ENCODE peak calls at places on chromosomes 4 and X, in nine cellular contexts. One of them, this sample, is unnamed.
A peak's percentile ranks its signal among the peaks of the same experiment; 100 is the strongest.

GRCh38 chr4:98577956-98578355 is 80.5 kb downstream of the TSPAN5 start:
- DNase-seq in RPMI7951: peak; percentile 12
- DNase-seq in stimulated activated naive CD8-positive, alpha-beta T cell treated with anti-CD3 and anti-CD28 coated beads, Interleukin-15, amount 100 ng/mL, for 72 hours: no peak
- DNase-seq in aorta: no peak
- DNase-seq in GM10248: no peak
- DNase-seq in neuronal stem cell: no peak
- DNase-seq in AG20443: no peak
- DNase-seq in right cardiac atrium: no peak
- DNase-seq in stimulated activated CD4-positive, alpha-beta T cell treated with anti-CD3 and anti-CD28 coated beads, Interleukin-4, amount 100 ng/mL, for 1 hour: no peak
- DNase-seq in this sample: no peak

GRCh38 chrX:46130246-46130645 is 415.0 kb downstream of the ZNF674 start:
- DNase-seq in RPMI7951: no peak
- DNase-seq in stimulated activated naive CD8-positive, alpha-beta T cell treated with anti-CD3 and anti-CD28 coated beads, Interleukin-15, amount 100 ng/mL, for 72 hours: no peak
- DNase-seq in aorta: no peak
- DNase-seq in GM10248: no peak
- DNase-seq in neuronal stem cell: peak; percentile 40
- DNase-seq in AG20443: no peak
- DNase-seq in right cardiac atrium: no peak
- DNase-seq in stimulated activated CD4-positive, alpha-beta T cell treated with anti-CD3 and anti-CD28 coated beads, Interleukin-4, amount 100 ng/mL, for 1 hour: no peak
- DNase-seq in this sample: no peak

GRCh38 chr4:158624889-158625478 is 46.7 kb downstream of the C4orf46 start:
- DNase-seq in RPMI7951: peak; percentile 45
- DNase-seq in stimulated activated naive CD8-positive, alpha-beta T cell treated with anti-CD3 and anti-CD28 coated beads, Interleukin-15, amount 100 ng/mL, for 72 hours: no peak
- DNase-seq in aorta: no peak
- DNase-seq in GM10248: peak; percentile 24
- DNase-seq in neuronal stem cell: peak; percentile 29
- DNase-seq in AG20443: peak; percentile 34
- DNase-seq in right cardiac atrium: no peak
- DNase-seq in stimulated activated CD4-positive, alpha-beta T cell treated with anti-CD3 and anti-CD28 coated beads, Interleukin-4, amount 100 ng/mL, for 1 hour: no peak
- DNase-seq in this sample: no peak

GRCh38 chr4:140250989-140251552 is 97.1 kb upstream of the MAML3 start:
- DNase-seq in RPMI7951: no peak
- DNase-seq in stimulated activated naive CD8-positive, alpha-beta T cell treated with anti-CD3 and anti-CD28 coated beads, Interleukin-15, amount 100 ng/mL, for 72 hours: peak; percentile 71
- DNase-seq in aorta: no peak
- DNase-seq in GM10248: no peak
- DNase-seq in neuronal stem cell: no peak
- DNase-seq in AG20443: no peak
- DNase-seq in right cardiac atrium: no peak
- DNase-seq in stimulated activated CD4-positive, alpha-beta T cell treated with anti-CD3 and anti-CD28 coated beads, Interleukin-4, amount 100 ng/mL, for 1 hour: no peak
- DNase-seq in this sample: no peak

GRCh38 chr4:33882246-33882990 is 2361.9 kb downstream of the ARAP2 start:
- DNase-seq in RPMI7951: peak; percentile 33
- DNase-seq in stimulated activated naive CD8-positive, alpha-beta T cell treated with anti-CD3 and anti-CD28 coated beads, Interleukin-15, amount 100 ng/mL, for 72 hours: no peak
- DNase-seq in aorta: no peak
- DNase-seq in GM10248: no peak
- DNase-seq in neuronal stem cell: no peak
- DNase-seq in AG20443: peak; percentile 7
- DNase-seq in right cardiac atrium: no peak
- DNase-seq in stimulated activated CD4-positive, alpha-beta T cell treated with anti-CD3 and anti-CD28 coated beads, Interleukin-4, amount 100 ng/mL, for 1 hour: no peak
- DNase-seq in this sample: no peak

GRCh38 chr4:94435874-94436273 is 15.9 kb upstream of the PDLIM5 start:
- DNase-seq in RPMI7951: no peak
- DNase-seq in stimulated activated naive CD8-positive, alpha-beta T cell treated with anti-CD3 and anti-CD28 coated beads, Interleukin-15, amount 100 ng/mL, for 72 hours: no peak
- DNase-seq in aorta: no peak
- DNase-seq in GM10248: no peak
- DNase-seq in neuronal stem cell: no peak
- DNase-seq in AG20443: no peak
- DNase-seq in right cardiac atrium: no peak
- DNase-seq in stimulated activated CD4-positive, alpha-beta T cell treated with anti-CD3 and anti-CD28 coated beads, Interleukin-4, amount 100 ng/mL, for 1 hour: no peak
- DNase-seq in this sample: no peak

GRCh38 chr4:15513545-15513944 is 43.9 kb downstream of the CC2D2A start:
- DNase-seq in RPMI7951: no peak
- DNase-seq in stimulated activated naive CD8-positive, alpha-beta T cell treated with anti-CD3 and anti-CD28 coated beads, Interleukin-15, amount 100 ng/mL, for 72 hours: no peak
- DNase-seq in aorta: no peak
- DNase-seq in GM10248: no peak
- DNase-seq in neuronal stem cell: no peak
- DNase-seq in AG20443: no peak
- DNase-seq in right cardiac atrium: no peak
- DNase-seq in stimulated activated CD4-positive, alpha-beta T cell treated with anti-CD3 and anti-CD28 coated beads, Interleukin-4, amount 100 ng/mL, for 1 hour: no peak
- DNase-seq in this sample: no peak

GRCh38 chrX:18956322-18957032 is 27.4 kb downstream of the PHKA2 start:
- DNase-seq in RPMI7951: no peak
- DNase-seq in stimulated activated naive CD8-positive, alpha-beta T cell treated with anti-CD3 and anti-CD28 coated beads, Interleukin-15, amount 100 ng/mL, for 72 hours: no peak
- DNase-seq in aorta: no peak
- DNase-seq in GM10248: no peak
- DNase-seq in neuronal stem cell: no peak
- DNase-seq in AG20443: no peak
- DNase-seq in right cardiac atrium: no peak
- DNase-seq in stimulated activated CD4-positive, alpha-beta T cell treated with anti-CD3 and anti-CD28 coated beads, Interleukin-4, amount 100 ng/mL, for 1 hour: no peak
- DNase-seq in this sample: no peak

GRCh38 chr4:59553739-59554126 is 1646.4 kb upstream of the ADGRL3 start:
- DNase-seq in RPMI7951: peak; percentile 1
- DNase-seq in stimulated activated naive CD8-positive, alpha-beta T cell treated with anti-CD3 and anti-CD28 coated beads, Interleukin-15, amount 100 ng/mL, for 72 hours: no peak
- DNase-seq in aorta: no peak
- DNase-seq in GM10248: no peak
- DNase-seq in neuronal stem cell: no peak
- DNase-seq in AG20443: peak; percentile 9
- DNase-seq in right cardiac atrium: no peak
- DNase-seq in stimulated activated CD4-positive, alpha-beta T cell treated with anti-CD3 and anti-CD28 coated beads, Interleukin-4, amount 100 ng/mL, for 1 hour: no peak
- DNase-seq in this sample: no peak

GRCh38 chrX:54597728-54598127 is 67.7 kb downstream of the GNL3L start:
- DNase-seq in RPMI7951: no peak
- DNase-seq in stimulated activated naive CD8-positive, alpha-beta T cell treated with anti-CD3 and anti-CD28 coated beads, Interleukin-15, amount 100 ng/mL, for 72 hours: no peak
- DNase-seq in aorta: no peak
- DNase-seq in GM10248: no peak
- DNase-seq in neuronal stem cell: no peak
- DNase-seq in AG20443: no peak
- DNase-seq in right cardiac atrium: no peak
- DNase-seq in stimulated activated CD4-positive, alpha-beta T cell treated with anti-CD3 and anti-CD28 coated beads, Interleukin-4, amount 100 ng/mL, for 1 hour: no peak
- DNase-seq in this sample: no peak

GRCh38 chr4:56843421-56843899 is 22.0 kb upstream of the SPINK2 start:
- DNase-seq in RPMI7951: no peak
- DNase-seq in stimulated activated naive CD8-positive, alpha-beta T cell treated with anti-CD3 and anti-CD28 coated beads, Interleukin-15, amount 100 ng/mL, for 72 hours: no peak
- DNase-seq in aorta: no peak
- DNase-seq in GM10248: no peak
- DNase-seq in neuronal stem cell: no peak
- DNase-seq in AG20443: no peak
- DNase-seq in right cardiac atrium: no peak
- DNase-seq in stimulated activated CD4-positive, alpha-beta T cell treated with anti-CD3 and anti-CD28 coated beads, Interleukin-4, amount 100 ng/mL, for 1 hour: no peak
- DNase-seq in this sample: no peak

GRCh38 chrX:129925305-129926092 is 19.5 kb downstream of the UTP14A start:
- DNase-seq in RPMI7951: peak; percentile 54
- DNase-seq in stimulated activated naive CD8-positive, alpha-beta T cell treated with anti-CD3 and anti-CD28 coated beads, Interleukin-15, amount 100 ng/mL, for 72 hours: peak; percentile 68
- DNase-seq in aorta: peak; percentile 80
- DNase-seq in GM10248: peak; percentile 57
- DNase-seq in neuronal stem cell: peak; percentile 48
- DNase-seq in AG20443: peak; percentile 65
- DNase-seq in right cardiac atrium: peak; percentile 80
- DNase-seq in stimulated activated CD4-positive, alpha-beta T cell treated with anti-CD3 and anti-CD28 coated beads, Interleukin-4, amount 100 ng/mL, for 1 hour: peak; percentile 49
- DNase-seq in this sample: peak; percentile 53

GRCh38 chrX:131677655-131678628 is 134.1 kb downstream of the OR13H1 start:
- DNase-seq in RPMI7951: peak; percentile 6
- DNase-seq in stimulated activated naive CD8-positive, alpha-beta T cell treated with anti-CD3 and anti-CD28 coated beads, Interleukin-15, amount 100 ng/mL, for 72 hours: peak; percentile 31
- DNase-seq in aorta: no peak
- DNase-seq in GM10248: peak; percentile 73
- DNase-seq in neuronal stem cell: peak; percentile 18
- DNase-seq in AG20443: peak; percentile 71
- DNase-seq in right cardiac atrium: peak; percentile 67
- DNase-seq in stimulated activated CD4-positive, alpha-beta T cell treated with anti-CD3 and anti-CD28 coated beads, Interleukin-4, amount 100 ng/mL, for 1 hour: peak; percentile 35
- DNase-seq in this sample: no peak

GRCh38 chr4:83308672-83309071 is 24.1 kb upstream of the COQ2 start:
- DNase-seq in RPMI7951: no peak
- DNase-seq in stimulated activated naive CD8-positive, alpha-beta T cell treated with anti-CD3 and anti-CD28 coated beads, Interleukin-15, amount 100 ng/mL, for 72 hours: no peak
- DNase-seq in aorta: no peak
- DNase-seq in GM10248: no peak
- DNase-seq in neuronal stem cell: no peak
- DNase-seq in AG20443: no peak
- DNase-seq in right cardiac atrium: no peak
- DNase-seq in stimulated activated CD4-positive, alpha-beta T cell treated with anti-CD3 and anti-CD28 coated beads, Interleukin-4, amount 100 ng/mL, for 1 hour: no peak
- DNase-seq in this sample: no peak

GRCh38 chrX:11591712-11592351 is 73.9 kb downstream of the ARHGAP6 start:
- DNase-seq in RPMI7951: no peak
- DNase-seq in stimulated activated naive CD8-positive, alpha-beta T cell treated with anti-CD3 and anti-CD28 coated beads, Interleukin-15, amount 100 ng/mL, for 72 hours: no peak
- DNase-seq in aorta: no peak
- DNase-seq in GM10248: no peak
- DNase-seq in neuronal stem cell: no peak
- DNase-seq in AG20443: no peak
- DNase-seq in right cardiac atrium: no peak
- DNase-seq in stimulated activated CD4-positive, alpha-beta T cell treated with anti-CD3 and anti-CD28 coated beads, Interleukin-4, amount 100 ng/mL, for 1 hour: no peak
- DNase-seq in this sample: no peak

GRCh38 chrX:65932173-65933084 is 107.5 kb downstream of the VSIG4 start:
- DNase-seq in RPMI7951: no peak
- DNase-seq in stimulated activated naive CD8-positive, alpha-beta T cell treated with anti-CD3 and anti-CD28 coated beads, Interleukin-15, amount 100 ng/mL, for 72 hours: peak; percentile 47
- DNase-seq in aorta: no peak
- DNase-seq in GM10248: no peak
- DNase-seq in neuronal stem cell: no peak
- DNase-seq in AG20443: no peak
- DNase-seq in right cardiac atrium: no peak
- DNase-seq in stimulated activated CD4-positive, alpha-beta T cell treated with anti-CD3 and anti-CD28 coated beads, Interleukin-4, amount 100 ng/mL, for 1 hour: no peak
- DNase-seq in this sample: no peak

GRCh38 chr4:105944535-105944934 is 49.3 kb downstream of the NPNT start:
- DNase-seq in RPMI7951: peak; percentile 15
- DNase-seq in stimulated activated naive CD8-positive, alpha-beta T cell treated with anti-CD3 and anti-CD28 coated beads, Interleukin-15, amount 100 ng/mL, for 72 hours: no peak
- DNase-seq in aorta: no peak
- DNase-seq in GM10248: no peak
- DNase-seq in neuronal stem cell: no peak
- DNase-seq in AG20443: peak; percentile 71
- DNase-seq in right cardiac atrium: no peak
- DNase-seq in stimulated activated CD4-positive, alpha-beta T cell treated with anti-CD3 and anti-CD28 coated beads, Interleukin-4, amount 100 ng/mL, for 1 hour: no peak
- DNase-seq in this sample: no peak

GRCh38 chr4:140305053-140305452 is 68.4 kb upstream of the SCOC start:
- DNase-seq in RPMI7951: no peak
- DNase-seq in stimulated activated naive CD8-positive, alpha-beta T cell treated with anti-CD3 and anti-CD28 coated beads, Interleukin-15, amount 100 ng/mL, for 72 hours: no peak
- DNase-seq in aorta: no peak
- DNase-seq in GM10248: no peak
- DNase-seq in neuronal stem cell: no peak
- DNase-seq in AG20443: no peak
- DNase-seq in right cardiac atrium: no peak
- DNase-seq in stimulated activated CD4-positive, alpha-beta T cell treated with anti-CD3 and anti-CD28 coated beads, Interleukin-4, amount 100 ng/mL, for 1 hour: no peak
- DNase-seq in this sample: no peak

GRCh38 chr4:38523524-38524448 is 140.2 kb upstream of the KLF3 start:
- DNase-seq in RPMI7951: peak; percentile 45
- DNase-seq in stimulated activated naive CD8-positive, alpha-beta T cell treated with anti-CD3 and anti-CD28 coated beads, Interleukin-15, amount 100 ng/mL, for 72 hours: peak; percentile 55
- DNase-seq in aorta: no peak
- DNase-seq in GM10248: peak; percentile 85
- DNase-seq in neuronal stem cell: no peak
- DNase-seq in AG20443: no peak
- DNase-seq in right cardiac atrium: no peak
- DNase-seq in stimulated activated CD4-positive, alpha-beta T cell treated with anti-CD3 and anti-CD28 coated beads, Interleukin-4, amount 100 ng/mL, for 1 hour: peak; percentile 24
- DNase-seq in this sample: no peak

GRCh38 chr4:147428583-147428982 is 52.3 kb upstream of the EDNRA start:
- DNase-seq in RPMI7951: no peak
- DNase-seq in stimulated activated naive CD8-positive, alpha-beta T cell treated with anti-CD3 and anti-CD28 coated beads, Interleukin-15, amount 100 ng/mL, for 72 hours: no peak
- DNase-seq in aorta: no peak
- DNase-seq in GM10248: no peak
- DNase-seq in neuronal stem cell: no peak
- DNase-seq in AG20443: no peak
- DNase-seq in right cardiac atrium: no peak
- DNase-seq in stimulated activated CD4-positive, alpha-beta T cell treated with anti-CD3 and anti-CD28 coated beads, Interleukin-4, amount 100 ng/mL, for 1 hour: no peak
- DNase-seq in this sample: no peak

GRCh38 chr4:165839615-165840333 is 33.3 kb upstream of the TLL1 start:
- DNase-seq in RPMI7951: no peak
- DNase-seq in stimulated activated naive CD8-positive, alpha-beta T cell treated with anti-CD3 and anti-CD28 coated beads, Interleukin-15, amount 100 ng/mL, for 72 hours: no peak
- DNase-seq in aorta: no peak
- DNase-seq in GM10248: no peak
- DNase-seq in neuronal stem cell: no peak
- DNase-seq in AG20443: no peak
- DNase-seq in right cardiac atrium: no peak
- DNase-seq in stimulated activated CD4-positive, alpha-beta T cell treated with anti-CD3 and anti-CD28 coated beads, Interleukin-4, amount 100 ng/mL, for 1 hour: no peak
- DNase-seq in this sample: no peak

GRCh38 chrX:18961686-18962085 is 22.2 kb downstream of the PHKA2 start:
- DNase-seq in RPMI7951: no peak
- DNase-seq in stimulated activated naive CD8-positive, alpha-beta T cell treated with anti-CD3 and anti-CD28 coated beads, Interleukin-15, amount 100 ng/mL, for 72 hours: no peak
- DNase-seq in aorta: no peak
- DNase-seq in GM10248: no peak
- DNase-seq in neuronal stem cell: no peak
- DNase-seq in AG20443: peak; percentile 15
- DNase-seq in right cardiac atrium: no peak
- DNase-seq in stimulated activated CD4-positive, alpha-beta T cell treated with anti-CD3 and anti-CD28 coated beads, Interleukin-4, amount 100 ng/mL, for 1 hour: no peak
- DNase-seq in this sample: no peak

GRCh38 chr4:67520141-67520540 is 25.2 kb downstream of the CENPC start:
- DNase-seq in RPMI7951: no peak
- DNase-seq in stimulated activated naive CD8-positive, alpha-beta T cell treated with anti-CD3 and anti-CD28 coated beads, Interleukin-15, amount 100 ng/mL, for 72 hours: no peak
- DNase-seq in aorta: no peak
- DNase-seq in GM10248: no peak
- DNase-seq in neuronal stem cell: no peak
- DNase-seq in AG20443: no peak
- DNase-seq in right cardiac atrium: no peak
- DNase-seq in stimulated activated CD4-positive, alpha-beta T cell treated with anti-CD3 and anti-CD28 coated beads, Interleukin-4, amount 100 ng/mL, for 1 hour: no peak
- DNase-seq in this sample: no peak

GRCh38 chrX:151745651-151746050 is 11.1 kb downstream of the CNGA2 start:
- DNase-seq in RPMI7951: no peak
- DNase-seq in stimulated activated naive CD8-positive, alpha-beta T cell treated with anti-CD3 and anti-CD28 coated beads, Interleukin-15, amount 100 ng/mL, for 72 hours: no peak
- DNase-seq in aorta: no peak
- DNase-seq in GM10248: no peak
- DNase-seq in neuronal stem cell: no peak
- DNase-seq in AG20443: no peak
- DNase-seq in right cardiac atrium: no peak
- DNase-seq in stimulated activated CD4-positive, alpha-beta T cell treated with anti-CD3 and anti-CD28 coated beads, Interleukin-4, amount 100 ng/mL, for 1 hour: no peak
- DNase-seq in this sample: no peak

GRCh38 chr4:159283697-159284492 is 181.0 kb downstream of the RAPGEF2 start:
- DNase-seq in RPMI7951: peak; percentile 47
- DNase-seq in stimulated activated naive CD8-positive, alpha-beta T cell treated with anti-CD3 and anti-CD28 coated beads, Interleukin-15, amount 100 ng/mL, for 72 hours: no peak
- DNase-seq in aorta: no peak
- DNase-seq in GM10248: no peak
- DNase-seq in neuronal stem cell: no peak
- DNase-seq in AG20443: peak; percentile 70
- DNase-seq in right cardiac atrium: no peak
- DNase-seq in stimulated activated CD4-positive, alpha-beta T cell treated with anti-CD3 and anti-CD28 coated beads, Interleukin-4, amount 100 ng/mL, for 1 hour: no peak
- DNase-seq in this sample: no peak

GRCh38 chrX:131854586-131854985 is 168.5 kb upstream of the STK26 start:
- DNase-seq in RPMI7951: no peak
- DNase-seq in stimulated activated naive CD8-positive, alpha-beta T cell treated with anti-CD3 and anti-CD28 coated beads, Interleukin-15, amount 100 ng/mL, for 72 hours: no peak
- DNase-seq in aorta: no peak
- DNase-seq in GM10248: no peak
- DNase-seq in neuronal stem cell: no peak
- DNase-seq in AG20443: no peak
- DNase-seq in right cardiac atrium: no peak
- DNase-seq in stimulated activated CD4-positive, alpha-beta T cell treated with anti-CD3 and anti-CD28 coated beads, Interleukin-4, amount 100 ng/mL, for 1 hour: no peak
- DNase-seq in this sample: no peak

GRCh38 chr4:1274871-1275270 is 14.8 kb upstream of the MAEA start:
- DNase-seq in RPMI7951: no peak
- DNase-seq in stimulated activated naive CD8-positive, alpha-beta T cell treated with anti-CD3 and anti-CD28 coated beads, Interleukin-15, amount 100 ng/mL, for 72 hours: no peak
- DNase-seq in aorta: no peak
- DNase-seq in GM10248: no peak
- DNase-seq in neuronal stem cell: no peak
- DNase-seq in AG20443: no peak
- DNase-seq in right cardiac atrium: no peak
- DNase-seq in stimulated activated CD4-positive, alpha-beta T cell treated with anti-CD3 and anti-CD28 coated beads, Interleukin-4, amount 100 ng/mL, for 1 hour: no peak
- DNase-seq in this sample: no peak

GRCh38 chr4:20422398-20422797 is 170.7 kb downstream of the SLIT2 start:
- DNase-seq in RPMI7951: peak; percentile 41
- DNase-seq in stimulated activated naive CD8-positive, alpha-beta T cell treated with anti-CD3 and anti-CD28 coated beads, Interleukin-15, amount 100 ng/mL, for 72 hours: peak; percentile 35
- DNase-seq in aorta: no peak
- DNase-seq in GM10248: peak; percentile 14
- DNase-seq in neuronal stem cell: peak; percentile 33
- DNase-seq in AG20443: peak; percentile 40
- DNase-seq in right cardiac atrium: no peak
- DNase-seq in stimulated activated CD4-positive, alpha-beta T cell treated with anti-CD3 and anti-CD28 coated beads, Interleukin-4, amount 100 ng/mL, for 1 hour: peak; percentile 3
- DNase-seq in this sample: no peak

GRCh38 chr4:5137226-5137625 is 85.9 kb downstream of the STK32B start:
- DNase-seq in RPMI7951: no peak
- DNase-seq in stimulated activated naive CD8-positive, alpha-beta T cell treated with anti-CD3 and anti-CD28 coated beads, Interleukin-15, amount 100 ng/mL, for 72 hours: no peak
- DNase-seq in aorta: no peak
- DNase-seq in GM10248: no peak
- DNase-seq in neuronal stem cell: no peak
- DNase-seq in AG20443: no peak
- DNase-seq in right cardiac atrium: no peak
- DNase-seq in stimulated activated CD4-positive, alpha-beta T cell treated with anti-CD3 and anti-CD28 coated beads, Interleukin-4, amount 100 ng/mL, for 1 hour: no peak
- DNase-seq in this sample: no peak

GRCh38 chr4:27000820-27001219 is 140.2 kb downstream of the STIM2 start:
- DNase-seq in RPMI7951: no peak
- DNase-seq in stimulated activated naive CD8-positive, alpha-beta T cell treated with anti-CD3 and anti-CD28 coated beads, Interleukin-15, amount 100 ng/mL, for 72 hours: no peak
- DNase-seq in aorta: no peak
- DNase-seq in GM10248: no peak
- DNase-seq in neuronal stem cell: no peak
- DNase-seq in AG20443: no peak
- DNase-seq in right cardiac atrium: no peak
- DNase-seq in stimulated activated CD4-positive, alpha-beta T cell treated with anti-CD3 and anti-CD28 coated beads, Interleukin-4, amount 100 ng/mL, for 1 hour: no peak
- DNase-seq in this sample: no peak

GRCh38 chrX:154761977-154762528 is 611 bp upstream of the DKC1 start:
- DNase-seq in RPMI7951: peak; percentile 17
- DNase-seq in stimulated activated naive CD8-positive, alpha-beta T cell treated with anti-CD3 and anti-CD28 coated beads, Interleukin-15, amount 100 ng/mL, for 72 hours: peak; percentile 14
- DNase-seq in aorta: no peak
- DNase-seq in GM10248: no peak
- DNase-seq in neuronal stem cell: no peak
- DNase-seq in AG20443: no peak
- DNase-seq in right cardiac atrium: no peak
- DNase-seq in stimulated activated CD4-positive, alpha-beta T cell treated with anti-CD3 and anti-CD28 coated beads, Interleukin-4, amount 100 ng/mL, for 1 hour: no peak
- DNase-seq in this sample: no peak

This sample was measured in Right ventricle myocardium superior.